ENCODE peak calls at places on chromosomes 16 and 17, in four cellular contexts. V, N, G and X are unnamed samples.

GRCh38 chr16:82700541-82701240 is 73.9 kb downstream of the CDH13 start:
- DNase-seq in N (no peak), V (no peak), G (peak; percentile 52), X (no peak)

GRCh38 chr16:31385680-31386079 is 7.5 kb upstream of the ITGAD start:
- DNase-seq in N (no peak), G (no peak), V (no peak), X (no peak)

GRCh38 chr16:86089341-86089900 is 190.5 kb downstream of the IRF8 start:
- DNase-seq in G (no peak), V (no peak), N (no peak), X (no peak)

GRCh38 chr17:82098939-82099765 is 1.1 kb upstream of the FASN start:
- DNase-seq in G (no peak), V (no peak), N (no peak), X (no peak)

GRCh38 chr17:72618018-72618509 is 474.4 kb downstream of the SLC39A11 start:
- DNase-seq in G (peak; percentile 21), V (no peak), N (no peak), X (no peak)

GRCh38 chr16:15542261-15542660 is 100.7 kb downstream of the MARF1 start:
- DNase-seq in N (no peak), V (no peak), G (no peak), X (no peak)

GRCh38 chr16:56305956-56306565 is 114.8 kb downstream of the GNAO1 start:
- DNase-seq in N (no peak), G (no peak), V (no peak), X (no peak)

GRCh38 chr17:38352245-38353083 is 820 bp downstream of the SOCS7 start:
- DNase-seq in N (peak; percentile 37), G (peak; percentile 57), V (peak; percentile 52), X (no peak)

GRCh38 chr17:42522798-42523278 is 13.2 kb upstream of the NAGLU start:
- DNase-seq in N (no peak), G (no peak), V (no peak), X (no peak)

GRCh38 chr16:85347213-85347591 is 234.9 kb upstream of the CIBAR2 start:
- DNase-seq in G (peak; percentile 52), N (no peak), V (no peak), X (no peak)

GRCh38 chr16:11097782-11098167 is 153.4 kb downstream of the CLEC16A start:
- DNase-seq in V (no peak), N (no peak), G (no peak), X (no peak)

GRCh38 chr17:59371426-59372099 is 40.1 kb downstream of the YPEL2 start:
- DNase-seq in N (no peak), G (peak; percentile 61), V (no peak), X (no peak)

DNA sequence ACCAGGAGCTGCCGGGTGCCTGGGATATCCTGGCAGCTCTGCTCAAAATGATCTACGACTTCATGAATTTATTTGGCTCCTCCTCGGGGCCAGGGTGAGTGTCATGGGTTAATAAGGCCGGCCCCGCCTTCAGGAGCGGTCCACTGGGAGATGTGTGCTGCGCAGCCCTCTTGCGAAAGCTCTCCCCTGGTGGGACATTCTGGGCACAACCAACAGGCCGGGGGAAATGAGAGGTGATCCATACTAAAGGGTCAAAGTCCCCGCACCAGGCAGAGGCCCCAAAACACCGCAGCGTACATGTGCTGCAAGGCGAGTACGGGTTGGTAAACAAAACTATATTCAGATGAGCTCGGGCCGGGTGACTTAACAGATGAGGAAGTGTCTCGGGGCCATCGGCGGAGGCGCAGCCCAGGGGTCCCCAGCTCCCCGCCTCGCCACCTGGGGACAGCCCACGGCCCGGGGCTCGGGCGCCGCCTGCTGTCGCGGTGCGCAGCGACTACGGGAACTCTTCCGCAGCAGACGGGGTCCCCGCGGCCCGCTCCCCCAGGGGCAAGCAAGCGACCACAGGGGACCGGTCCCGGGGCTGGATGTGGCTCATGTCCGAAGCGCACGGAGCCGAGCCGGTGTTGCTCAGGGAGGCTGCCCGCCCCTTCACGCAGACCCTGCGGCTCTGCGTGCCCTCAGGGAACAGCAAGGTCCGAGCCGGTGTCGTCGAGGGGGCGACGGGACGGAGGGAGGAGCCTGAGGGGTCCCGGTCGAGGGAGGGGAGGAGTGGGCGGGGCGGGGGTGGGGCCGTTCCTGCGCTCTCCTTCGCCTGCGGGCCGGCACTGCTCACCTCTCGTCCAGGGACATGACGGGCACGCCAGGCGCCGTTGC is at the start of gene RAB37:
- DNase-seq in G (peak; percentile 70), N (peak; percentile 74), V (no peak), X (peak; percentile 56)
- TF ChIP-seq CTCF in G (no peak), N (no peak), V (no peak), X (peak; percentile 46)

GRCh38 chr17:78985395-78985794 is 5.7 kb upstream of the LGALS3BP start:
- DNase-seq in V (no peak), G (no peak), N (no peak), X (no peak)

GRCh38 chr17:78988152-78988551 is 8.4 kb upstream of the LGALS3BP start:
- DNase-seq in V (no peak), G (no peak), N (no peak), X (no peak)

GRCh38 chr17:78981010-78981888 is 1.5 kb upstream of the LGALS3BP start:
- DNase-seq in V (no peak), N (no peak), G (no peak), X (no peak)

GRCh38 chr17:78990349-78991016 is 10.8 kb upstream of the LGALS3BP start:
- DNase-seq in V (no peak), G (no peak), N (no peak), X (no peak)

GRCh38 chr17:78986048-78986648 is 6.4 kb upstream of the LGALS3BP start:
- DNase-seq in V (no peak), N (no peak), G (peak; percentile 52), X (no peak)
- TF ChIP-seq CTCF in V (peak; percentile 40), N (no peak), G (peak; percentile 2), X (peak; percentile 14)

DNA sequence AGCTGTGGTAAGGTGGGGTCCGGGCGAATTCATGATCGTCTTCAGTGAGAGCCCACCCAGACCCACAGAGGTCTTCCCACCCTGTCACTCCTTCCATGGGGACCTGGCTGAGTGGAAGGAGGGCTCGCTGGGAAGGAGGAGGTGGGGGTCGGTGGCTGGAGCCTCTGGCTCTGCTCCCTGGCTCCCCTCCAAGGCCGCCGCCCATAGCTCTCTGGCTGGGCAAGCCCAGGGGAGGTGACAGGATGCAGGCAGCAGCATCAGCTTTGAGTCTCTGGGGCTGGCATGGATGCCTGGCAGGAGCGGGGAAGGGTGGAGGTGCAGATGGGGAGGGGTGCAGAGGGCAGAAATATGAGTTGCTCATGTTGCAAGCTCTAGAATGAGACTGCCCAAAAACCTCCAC is 147.0 kb downstream of the ENGASE start:
- DNase-seq in V (no peak), G (no peak), N (no peak), X (no peak)
- TF ChIP-seq CTCF in V (no peak), G (no peak), N (no peak), X (no peak)

GRCh38 chr17:51166198-51166986 is at the start of gene NME2:
- DNase-seq in G (peak; percentile 96), N (peak; percentile 85), V (peak; percentile 90), X (peak; percentile 77)
- TF ChIP-seq CTCF in G (no peak), N (no peak), V (no peak), X (no peak)

DNA sequence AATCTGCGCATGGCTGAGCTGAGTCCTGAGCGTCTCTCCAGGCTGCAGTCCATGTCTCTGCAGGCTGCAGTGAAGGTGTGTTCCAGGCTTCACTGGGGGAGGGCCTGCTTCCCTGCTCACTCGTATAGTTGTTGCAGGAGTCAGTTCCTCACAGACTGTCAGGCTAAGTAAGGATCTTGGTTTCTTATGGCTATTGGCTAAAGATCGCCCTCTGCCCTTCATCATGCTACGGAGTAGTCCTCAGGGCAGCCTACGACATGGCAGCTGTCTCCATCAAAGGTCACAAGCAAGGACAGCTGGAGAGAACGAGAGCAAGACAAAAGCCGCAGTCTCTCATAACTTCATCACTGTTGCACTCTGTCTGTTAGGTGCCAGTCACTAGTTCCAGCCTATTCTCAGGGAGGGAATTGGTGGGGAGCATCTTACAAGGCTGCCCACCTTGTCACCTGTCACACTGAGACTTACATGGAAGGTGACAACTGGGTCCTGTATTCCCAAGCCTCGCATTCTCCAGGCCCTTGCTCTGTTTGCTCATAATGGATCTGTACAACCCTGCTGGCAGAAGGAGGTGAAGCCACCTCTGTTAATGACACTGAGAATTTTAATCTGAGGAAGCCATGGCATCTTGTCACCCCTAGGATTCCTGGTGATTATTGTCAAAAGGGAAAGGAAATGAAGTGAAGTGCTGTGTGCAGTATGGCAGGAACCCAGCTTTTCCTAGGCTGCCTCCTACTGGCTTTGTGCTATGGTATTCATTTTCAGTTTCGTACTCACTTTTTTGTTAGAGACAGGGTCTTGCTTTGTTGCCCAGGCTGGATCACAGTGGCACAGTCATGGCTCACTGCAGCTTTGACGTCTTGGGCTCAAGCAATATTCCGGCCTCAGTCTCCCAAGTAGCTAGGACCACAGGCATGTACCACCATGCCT is 43.4 kb downstream of the MFSD11 start:
- DNase-seq in G (no peak), N (no peak), V (no peak), X (no peak)
- TF ChIP-seq CTCF in G (no peak), N (no peak), V (no peak), X (no peak)

GRCh38 chr17:66849851-66850580 is 15.1 kb downstream of the CACNG5 start:
- DNase-seq in V (no peak), N (no peak), G (no peak), X (no peak)

GRCh38 chr17:66858182-66859083 is 23.5 kb downstream of the CACNG5 start:
- DNase-seq in G (no peak), V (no peak), N (no peak), X (no peak)

GRCh38 chr17:66850692-66851091 is 15.8 kb downstream of the CACNG5 start:
- DNase-seq in G (no peak), V (no peak), N (no peak), X (no peak)

GRCh38 chr17:66860204-66860603 is 25.3 kb downstream of the CACNG5 start:
- DNase-seq in V (no peak), N (no peak), G (no peak), X (no peak)

GRCh38 chr17:66855204-66855603 is 20.3 kb downstream of the CACNG5 start:
- DNase-seq in V (no peak), N (no peak), G (no peak), X (no peak)
- TF ChIP-seq CTCF in V (no peak), N (no peak), G (peak; percentile 6), X (peak; percentile 20)

GRCh38 chr17:55263565-55264272 is 1.0 kb upstream of the HLF start:
- DNase-seq in G (no peak), N (no peak), V (peak; percentile 43), X (no peak)

GRCh38 chr17:55265434-55266021 is 768 bp downstream of the HLF start:
- DNase-seq in G (peak; percentile 22), V (peak; percentile 54), N (no peak), X (no peak)

GRCh38 chr17:55264273-55264639 is 504 bp upstream of the HLF start:
- DNase-seq in N (no peak), V (peak; percentile 42), G (no peak), X (no peak)

GRCh38 chr17:55266051-55266957 is 1.5 kb downstream of the HLF start:
- DNase-seq in N (no peak), V (peak; percentile 57), G (peak; percentile 23), X (no peak)

GRCh38 chr17:55264640-55265298 is at the start of gene HLF:
- DNase-seq in V (peak; percentile 88), N (peak; percentile 60), G (peak; percentile 90), X (peak; percentile 27)
- TF ChIP-seq CTCF in V (no peak), N (no peak), G (no peak), X (no peak)

DNA sequence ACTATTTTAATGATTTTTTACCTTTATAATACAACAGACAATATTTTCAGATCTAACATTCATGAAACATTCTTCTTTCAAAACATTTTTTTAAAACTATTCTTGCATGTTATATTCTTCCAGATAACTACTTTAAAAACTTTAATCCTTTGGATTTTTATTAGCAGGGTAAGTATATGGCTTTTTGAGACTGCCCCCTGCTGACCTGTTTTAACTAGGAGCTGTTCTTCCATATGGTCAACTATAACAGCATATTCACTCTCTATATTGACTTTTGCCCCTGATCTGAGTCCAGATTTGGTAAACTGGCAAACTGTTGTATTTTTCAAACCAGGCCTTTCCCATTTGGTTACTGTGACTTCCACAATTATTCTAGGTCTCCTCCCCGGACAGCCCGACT is 16.5 kb downstream of the ZNF18 start:
- DNase-seq in G (peak; percentile 24), N (no peak), V (no peak), X (no peak)
- TF ChIP-seq CTCF in G (no peak), N (no peak), V (no peak), X (peak; percentile 41)